ENCODE peak calls at places on chromosomes 6 and 20, in seven cellular contexts. One of them, this sample, is unnamed.

GRCh38 chr6:56091159-56091869 is 156.1 kb downstream of the COL21A1 start:
- DNase-seq in ascending aorta: no peak
- DNase-seq in breast epithelium: no peak
- DNase-seq in neuronal stem cell: no peak
- DNase-seq in GM06990: no peak
- DNase-seq in Karpas-422: no peak
- DNase-seq in spleen: no peak
- DNase-seq in this sample: no peak

GRCh38 chr6:167996424-167997199 is 859 bp upstream of the KIF25 start:
- DNase-seq in ascending aorta: no peak
- DNase-seq in breast epithelium: no peak
- DNase-seq in neuronal stem cell: peak; percentile 41
- DNase-seq in GM06990: no peak
- DNase-seq in Karpas-422: no peak
- DNase-seq in spleen: no peak
- DNase-seq in this sample: no peak

GRCh38 chr6:143337201-143337949 is 113.1 kb downstream of the ADAT2 start:
- DNase-seq in ascending aorta: no peak
- DNase-seq in breast epithelium: no peak
- DNase-seq in neuronal stem cell: no peak
- DNase-seq in GM06990: peak; percentile 28
- DNase-seq in Karpas-422: peak; percentile 85
- DNase-seq in spleen: peak; percentile 80
- DNase-seq in this sample: peak; percentile 33

GRCh38 chr20:58155148-58155925 is 73.1 kb downstream of the ANKRD60 start:
- DNase-seq in ascending aorta: no peak
- DNase-seq in breast epithelium: no peak
- DNase-seq in neuronal stem cell: no peak
- DNase-seq in GM06990: no peak
- DNase-seq in Karpas-422: no peak
- DNase-seq in spleen: no peak
- DNase-seq in this sample: no peak

GRCh38 chr6:112029045-112029822 is 24.7 kb upstream of the CCN6 start:
- DNase-seq in ascending aorta: peak; percentile 78
- DNase-seq in breast epithelium: no peak
- DNase-seq in neuronal stem cell: peak; percentile 70
- DNase-seq in GM06990: no peak
- DNase-seq in Karpas-422: peak; percentile 87
- DNase-seq in spleen: peak; percentile 89
- DNase-seq in this sample: no peak

GRCh38 chr6:80333342-80333741 is 226.9 kb downstream of the BCKDHB start:
- DNase-seq in ascending aorta: no peak
- DNase-seq in breast epithelium: no peak
- DNase-seq in neuronal stem cell: no peak
- DNase-seq in GM06990: no peak
- DNase-seq in Karpas-422: no peak
- DNase-seq in spleen: no peak
- DNase-seq in this sample: no peak

GRCh38 chr20:17024513-17025105 is 202.2 kb upstream of the PCSK2 start:
- DNase-seq in ascending aorta: no peak
- DNase-seq in breast epithelium: no peak
- DNase-seq in neuronal stem cell: peak; percentile 48
- DNase-seq in GM06990: no peak
- DNase-seq in Karpas-422: no peak
- DNase-seq in spleen: no peak
- DNase-seq in this sample: no peak

GRCh38 chr6:31477521-31477920 is 20.4 kb upstream of the MICB start:
- DNase-seq in ascending aorta: no peak
- DNase-seq in breast epithelium: no peak
- DNase-seq in neuronal stem cell: no peak
- DNase-seq in GM06990: no peak
- DNase-seq in Karpas-422: no peak
- DNase-seq in spleen: no peak
- DNase-seq in this sample: no peak

GRCh38 chr6:34663371-34663770 is 33.2 kb downstream of the ILRUN start:
- DNase-seq in ascending aorta: no peak
- DNase-seq in breast epithelium: no peak
- DNase-seq in neuronal stem cell: no peak
- DNase-seq in GM06990: no peak
- DNase-seq in Karpas-422: no peak
- DNase-seq in spleen: no peak
- DNase-seq in this sample: no peak

GRCh38 chr20:48544402-48545333 is 283.1 kb downstream of the PREX1 start:
- DNase-seq in ascending aorta: no peak
- DNase-seq in breast epithelium: no peak
- DNase-seq in neuronal stem cell: no peak
- DNase-seq in GM06990: no peak
- DNase-seq in Karpas-422: no peak
- DNase-seq in spleen: no peak
- DNase-seq in this sample: no peak

GRCh38 chr6:99241905-99242534 is 107.5 kb downstream of the FAXC start:
- DNase-seq in ascending aorta: no peak
- DNase-seq in breast epithelium: no peak
- DNase-seq in neuronal stem cell: peak; percentile 35
- DNase-seq in GM06990: no peak
- DNase-seq in Karpas-422: peak; percentile 66
- DNase-seq in spleen: no peak
- DNase-seq in this sample: no peak

GRCh38 chr6:128515550-128516513 is 4.6 kb downstream of the PTPRK start:
- DNase-seq in ascending aorta: no peak
- DNase-seq in breast epithelium: no peak
- DNase-seq in neuronal stem cell: no peak
- DNase-seq in GM06990: no peak
- DNase-seq in Karpas-422: no peak
- DNase-seq in spleen: no peak
- DNase-seq in this sample: no peak

GRCh38 chr20:46563170-46563847 is 12.9 kb upstream of the OCSTAMP start:
- DNase-seq in ascending aorta: no peak
- DNase-seq in breast epithelium: no peak
- DNase-seq in neuronal stem cell: no peak
- DNase-seq in GM06990: no peak
- DNase-seq in Karpas-422: no peak
- DNase-seq in spleen: no peak
- DNase-seq in this sample: no peak

GRCh38 chr6:107124934-107125348 is 9.6 kb upstream of the BEND3 start:
- DNase-seq in ascending aorta: no peak
- DNase-seq in breast epithelium: no peak
- DNase-seq in neuronal stem cell: no peak
- DNase-seq in GM06990: peak; percentile 26
- DNase-seq in Karpas-422: peak; percentile 54
- DNase-seq in spleen: no peak
- DNase-seq in this sample: no peak

GRCh38 chr20:63223121-63223825 is 7.3 kb upstream of the YTHDF1 start:
- DNase-seq in ascending aorta: no peak
- DNase-seq in breast epithelium: no peak
- DNase-seq in neuronal stem cell: peak; percentile 54
- DNase-seq in GM06990: no peak
- DNase-seq in Karpas-422: peak; percentile 78
- DNase-seq in spleen: no peak
- DNase-seq in this sample: peak; percentile 49

GRCh38 chr6:4398806-4399205 is 263.4 kb upstream of the ECI2 start:
- DNase-seq in ascending aorta: no peak
- DNase-seq in breast epithelium: no peak
- DNase-seq in neuronal stem cell: no peak
- DNase-seq in GM06990: no peak
- DNase-seq in Karpas-422: no peak
- DNase-seq in spleen: no peak
- DNase-seq in this sample: no peak

GRCh38 chr6:4402477-4402976 is 267.2 kb upstream of the ECI2 start:
- DNase-seq in ascending aorta: no peak
- DNase-seq in breast epithelium: no peak
- DNase-seq in neuronal stem cell: no peak
- DNase-seq in GM06990: peak; percentile 6
- DNase-seq in Karpas-422: no peak
- DNase-seq in spleen: no peak
- DNase-seq in this sample: no peak

GRCh38 chr6:4397307-4397706 is 261.9 kb upstream of the ECI2 start:
- DNase-seq in ascending aorta: no peak
- DNase-seq in breast epithelium: no peak
- DNase-seq in neuronal stem cell: no peak
- DNase-seq in GM06990: no peak
- DNase-seq in Karpas-422: no peak
- DNase-seq in spleen: no peak
- DNase-seq in this sample: no peak

GRCh38 chr6:4401408-4402367 is 266.3 kb upstream of the ECI2 start:
- DNase-seq in ascending aorta: no peak
- DNase-seq in breast epithelium: no peak
- DNase-seq in neuronal stem cell: no peak
- DNase-seq in GM06990: no peak
- DNase-seq in Karpas-422: no peak
- DNase-seq in spleen: no peak
- DNase-seq in this sample: no peak

DNA sequence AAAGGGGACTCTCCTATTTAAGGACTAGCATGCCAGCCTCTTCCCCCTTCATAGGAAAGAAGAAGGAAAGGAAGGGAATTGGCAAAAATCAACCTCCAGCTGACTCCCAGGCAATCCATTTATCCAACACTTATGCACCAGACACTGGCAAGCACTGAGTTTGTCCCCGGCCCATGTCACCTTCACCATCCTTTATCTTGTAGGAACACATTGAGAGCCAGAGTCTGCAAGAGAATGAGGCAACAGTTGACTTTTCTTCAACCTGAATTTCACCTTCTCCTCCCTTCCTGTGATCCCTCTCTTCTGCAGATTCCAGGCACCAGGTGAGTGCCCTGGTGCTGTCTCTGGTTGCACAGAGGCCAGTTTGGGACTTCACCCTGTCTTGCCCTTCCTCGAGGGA is 264.3 kb upstream of the ECI2 start:
- DNase-seq in ascending aorta: no peak
- DNase-seq in breast epithelium: no peak
- DNase-seq in neuronal stem cell: no peak
- DNase-seq in GM06990: no peak
- DNase-seq in Karpas-422: no peak
- DNase-seq in spleen: no peak
- DNase-seq in this sample: no peak
- H3K4me3 ChIP-seq in ascending aorta: no peak overlapping the region
- H3K4me3 ChIP-seq in breast epithelium: no peak overlapping the region
- H3K4me3 ChIP-seq in neuronal stem cell: no peak overlapping the region
- H3K4me3 ChIP-seq in GM06990: no peak overlapping the region
- H3K4me3 ChIP-seq in Karpas-422: no peak overlapping the region
- H3K4me3 ChIP-seq in spleen: no peak overlapping the region
- H3K4me3 ChIP-seq in this sample: no peak overlapping the region

DNA sequence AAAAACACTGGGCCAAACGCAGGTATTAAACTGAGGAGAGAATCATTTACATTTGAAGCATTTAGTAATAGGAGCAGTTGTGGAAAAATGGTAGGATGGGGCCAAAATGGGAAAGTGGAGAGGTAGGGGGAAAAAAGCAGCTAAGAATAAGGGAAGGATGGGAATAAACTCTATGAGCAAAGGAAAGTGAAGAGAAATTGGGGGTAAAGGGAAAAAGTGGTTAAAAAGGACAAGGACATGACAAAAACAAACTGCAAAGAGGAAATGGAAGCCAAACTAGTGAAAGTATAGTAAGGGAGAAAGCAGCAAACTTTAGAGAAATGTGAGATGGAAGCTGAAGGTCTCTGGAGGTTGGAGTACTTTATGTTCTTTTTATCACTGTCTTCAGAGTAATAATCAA is 6.2 kb upstream of the ZSCAN16 start:
- DNase-seq in ascending aorta: no peak
- DNase-seq in breast epithelium: no peak
- DNase-seq in neuronal stem cell: no peak
- DNase-seq in GM06990: no peak
- DNase-seq in Karpas-422: no peak
- DNase-seq in spleen: no peak
- DNase-seq in this sample: no peak
- H3K36me3 ChIP-seq in ascending aorta: peaks cover 37% of the 10 kb centered on the region
- H3K36me3 ChIP-seq in breast epithelium: no peaks in the 10 kb centered on the region
- H3K36me3 ChIP-seq in neuronal stem cell: peaks cover 11% of the 10 kb centered on the region
- H3K36me3 ChIP-seq in GM06990: peaks cover 3% of the 10 kb centered on the region
- H3K36me3 ChIP-seq in Karpas-422: peaks cover 60% of the 10 kb centered on the region
- H3K36me3 ChIP-seq in spleen: peaks cover 83% of the 10 kb centered on the region
- H3K36me3 ChIP-seq in this sample: peaks cover 4% of the 10 kb centered on the region

DNA sequence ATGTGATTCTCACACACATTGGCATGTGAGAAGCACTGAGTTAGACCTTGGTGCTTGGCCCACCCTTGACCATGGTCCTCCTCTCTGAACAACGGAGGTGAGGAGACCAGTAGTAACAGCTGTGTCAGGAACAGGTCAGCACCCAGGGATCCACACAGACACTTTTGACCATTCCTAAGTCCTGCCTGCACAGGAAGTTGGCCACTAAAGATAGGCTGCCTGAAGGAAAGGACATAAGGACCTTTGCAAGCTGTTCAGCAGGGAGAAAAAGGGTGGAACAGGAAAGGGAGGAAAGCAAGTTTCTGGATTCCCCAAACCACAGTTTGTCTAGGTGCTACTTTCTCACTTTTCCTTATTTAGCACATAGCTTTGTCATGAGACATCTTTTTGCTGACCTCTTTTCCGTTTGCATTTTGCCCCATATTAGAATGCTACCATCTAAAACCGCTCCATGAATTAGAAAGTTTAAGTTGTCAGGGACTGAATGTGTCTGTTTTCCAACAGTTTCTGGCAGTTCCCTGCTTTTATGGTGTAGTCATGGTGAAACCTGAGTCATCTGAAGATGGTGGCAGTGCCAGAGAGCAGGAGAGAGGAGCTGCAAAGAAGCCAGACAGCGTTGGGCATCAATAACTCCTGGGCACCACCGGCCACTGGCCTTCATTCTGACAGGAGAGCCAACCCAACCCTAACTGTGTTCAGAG is 1.1 kb upstream of the CD109 start:
- DNase-seq in ascending aorta: peak; percentile 68
- DNase-seq in breast epithelium: no peak
- DNase-seq in neuronal stem cell: no peak
- DNase-seq in GM06990: no peak
- DNase-seq in Karpas-422: no peak
- DNase-seq in spleen: no peak
- DNase-seq in this sample: no peak
- H3K4me3 ChIP-seq in ascending aorta: peak overlapping the region; percentile 69
- H3K4me3 ChIP-seq in breast epithelium: peak overlapping the region; percentile 65
- H3K4me3 ChIP-seq in neuronal stem cell: no peak overlapping the region
- H3K4me3 ChIP-seq in GM06990: no peak overlapping the region
- H3K4me3 ChIP-seq in Karpas-422: no peak overlapping the region
- H3K4me3 ChIP-seq in spleen: peak overlapping the region; percentile 54
- H3K4me3 ChIP-seq in this sample: no peak overlapping the region

GRCh38 chr20:35280523-35280922 is 2.6 kb upstream of the MMP24OS start:
- DNase-seq in ascending aorta: no peak
- DNase-seq in breast epithelium: no peak
- DNase-seq in neuronal stem cell: no peak
- DNase-seq in GM06990: no peak
- DNase-seq in Karpas-422: no peak
- DNase-seq in spleen: no peak
- DNase-seq in this sample: no peak

GRCh38 chr20:35277531-35278395 is at the start of gene MMP24OS:
- DNase-seq in ascending aorta: peak; percentile 94
- DNase-seq in breast epithelium: peak; percentile 90
- DNase-seq in neuronal stem cell: peak; percentile 85
- DNase-seq in GM06990: peak; percentile 93
- DNase-seq in Karpas-422: peak; percentile 97
- DNase-seq in spleen: peak; percentile 98
- DNase-seq in this sample: peak; percentile 95

GRCh38 chr20:35281506-35282101 is 3.0 kb downstream of the EIF6 start:
- DNase-seq in ascending aorta: no peak
- DNase-seq in breast epithelium: no peak
- DNase-seq in neuronal stem cell: no peak
- DNase-seq in GM06990: no peak
- DNase-seq in Karpas-422: no peak
- DNase-seq in spleen: no peak
- DNase-seq in this sample: no peak

GRCh38 chr20:35279040-35279439 is 1.1 kb upstream of the MMP24OS start:
- DNase-seq in ascending aorta: no peak
- DNase-seq in breast epithelium: no peak
- DNase-seq in neuronal stem cell: no peak
- DNase-seq in GM06990: no peak
- DNase-seq in Karpas-422: no peak
- DNase-seq in spleen: no peak
- DNase-seq in this sample: no peak

GRCh38 chr20:35279533-35280174 is 1.7 kb upstream of the MMP24OS start:
- DNase-seq in ascending aorta: no peak
- DNase-seq in breast epithelium: no peak
- DNase-seq in neuronal stem cell: no peak
- DNase-seq in GM06990: no peak
- DNase-seq in Karpas-422: no peak
- DNase-seq in spleen: no peak
- DNase-seq in this sample: no peak
- H3K36me3 ChIP-seq in ascending aorta: peaks cover 33% of the 10 kb centered on the region
- H3K36me3 ChIP-seq in breast epithelium: peaks cover 8% of the 10 kb centered on the region
- H3K36me3 ChIP-seq in neuronal stem cell: peaks cover 27% of the 10 kb centered on the region
- H3K36me3 ChIP-seq in GM06990: peaks cover 23% of the 10 kb centered on the region
- H3K36me3 ChIP-seq in Karpas-422: peaks cover 20% of the 10 kb centered on the region
- H3K36me3 ChIP-seq in spleen: peaks cover 60% of the 10 kb centered on the region
- H3K36me3 ChIP-seq in this sample: peaks cover 17% of the 10 kb centered on the region